ENCODE peak calls at places on chromosome 21, in seven cellular contexts. O, N, Y, G, D, P and L are unnamed samples.

GRCh38 chr21:36030581-36031189 is 29.6 kb downstream of the SETD4 start:
- DNase-seq in N (no peak), D (no peak), Y (no peak), G (no peak), O (no peak), P (no peak), L (no peak)

GRCh38 chr21:41932576-41933258 is 21.1 kb downstream of the C2CD2 start:
- DNase-seq in D (no peak), O (no peak), P (peak), Y (no peak), G (no peak), N (no peak), L (no peak)

GRCh38 chr21:43193651-43194302 is 25.0 kb downstream of the CRYAA start:
- DNase-seq in G (peak), O (no peak), D (no peak), Y (no peak), N (peak), P (peak), L (peak)

GRCh38 chr21:30935121-30935888 is 53.9 kb upstream of the KRTAP11-1 start:
- DNase-seq in G (no peak), D (no peak), O (no peak), P (no peak), Y (no peak), N (no peak), L (no peak)

GRCh38 chr21:32335601-32336575 is 37.2 kb downstream of the MRAP start:
- DNase-seq in G (no peak), D (no peak), O (no peak), P (no peak), Y (no peak), N (no peak), L (no peak)

GRCh38 chr21:42666023-42666747 is 12.8 kb downstream of the PDE9A start:
- DNase-seq in P (peak), N (no peak), G (no peak), O (peak), Y (no peak), D (no peak), L (peak)

GRCh38 chr21:29145354-29145782 is 14.9 kb downstream of the MAP3K7CL start:
- DNase-seq in Y (no peak), D (no peak), N (no peak), O (no peak), G (peak), P (peak), L (peak)

GRCh38 chr21:34852438-34852837 is 183.6 kb downstream of the CLIC6 start:
- DNase-seq in G (no peak), P (no peak), Y (no peak), D (no peak), N (no peak), O (no peak), L (no peak)

GRCh38 chr21:29297483-29298347 is 1.0 kb upstream of the BACH1 start:
- DNase-seq in O (peak), G (no peak), Y (no peak), D (no peak), N (no peak), P (peak), L (no peak)

GRCh38 chr21:27590271-27590670 is 623.4 kb upstream of the ADAMTS5 start:
- DNase-seq in Y (no peak), G (peak), N (no peak), P (no peak), D (no peak), O (no peak), L (no peak)

GRCh38 chr21:28066051-28066450 is 926.6 kb downstream of the LTN1 start:
- DNase-seq in Y (no peak), N (no peak), O (no peak), P (no peak), G (no peak), D (no peak), L (no peak)

GRCh38 chr21:14957836-14958235 is 107.0 kb downstream of the NRIP1 start:
- DNase-seq in G (no peak), P (no peak), N (no peak), Y (no peak), D (no peak), O (no peak), L (no peak)

GRCh38 chr21:19640964-19641363 is 1237.4 kb upstream of the TMPRSS15 start:
- DNase-seq in Y (no peak), O (no peak), D (no peak), P (no peak), G (no peak), N (no peak), L (no peak)

GRCh38 chr21:16085436-16085835 is 355.7 kb downstream of the USP25 start:
- DNase-seq in D (no peak), P (no peak), O (no peak), Y (no peak), G (no peak), N (no peak), L (no peak)

GRCh38 chr21:17900281-17900989 is 81.3 kb upstream of the C21orf91 start:
- DNase-seq in P (no peak), Y (no peak), D (no peak), O (no peak), N (peak), G (peak), L (no peak)

DNA sequence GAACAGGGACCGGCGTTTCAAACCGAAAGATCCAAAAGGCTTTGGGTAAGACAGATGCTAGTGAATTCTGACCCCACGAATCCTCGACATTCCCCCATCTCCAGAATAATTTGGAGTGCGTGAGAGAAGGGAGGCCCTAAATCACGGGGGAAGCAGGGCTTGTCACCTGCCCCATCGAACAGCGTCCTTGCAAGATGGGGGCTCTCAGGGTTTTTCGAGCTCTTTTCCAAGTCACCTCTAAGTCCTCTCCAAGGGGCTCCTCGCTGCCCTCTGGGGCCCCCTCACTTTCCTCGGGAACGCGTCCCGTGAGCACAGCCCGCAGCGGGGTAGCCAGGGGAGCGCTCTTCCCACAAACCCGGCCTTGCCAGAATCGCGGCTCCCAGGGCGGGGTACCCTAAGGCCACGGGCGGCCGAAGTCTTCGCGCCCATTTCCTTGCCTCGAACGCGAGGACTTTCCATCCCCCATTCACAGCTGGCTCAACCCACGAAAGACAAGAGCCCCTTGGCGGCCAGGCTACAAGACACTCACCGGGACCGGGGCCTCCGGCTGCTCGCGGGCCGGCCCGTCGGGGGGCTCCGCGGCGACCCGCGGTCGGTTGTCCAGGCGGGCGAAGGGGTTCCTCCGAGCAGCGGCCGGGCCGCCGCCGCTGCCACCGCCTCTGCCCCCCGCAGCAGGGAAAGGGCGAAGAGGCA is 546 bp downstream of the DONSON start:
- DNase-seq in N (peak), D (peak), G (peak), Y (peak), P (peak), O (peak), L (peak)
- TF ChIP-seq CTCF in N (no peak), D (peak), G (no peak), Y (no peak), P (no peak), O (no peak), L (no peak)

GRCh38 chr21:38815060-38815405 is 9.3 kb downstream of the ETS2 start:
- DNase-seq in D (no peak), Y (no peak), P (no peak), G (no peak), N (no peak), O (no peak), L (no peak)
- H3K27ac ChIP-seq in D (no peak), Y (no peak), P (no peak), G (no peak), N (no peak), O (peak), L (peak)

DNA sequence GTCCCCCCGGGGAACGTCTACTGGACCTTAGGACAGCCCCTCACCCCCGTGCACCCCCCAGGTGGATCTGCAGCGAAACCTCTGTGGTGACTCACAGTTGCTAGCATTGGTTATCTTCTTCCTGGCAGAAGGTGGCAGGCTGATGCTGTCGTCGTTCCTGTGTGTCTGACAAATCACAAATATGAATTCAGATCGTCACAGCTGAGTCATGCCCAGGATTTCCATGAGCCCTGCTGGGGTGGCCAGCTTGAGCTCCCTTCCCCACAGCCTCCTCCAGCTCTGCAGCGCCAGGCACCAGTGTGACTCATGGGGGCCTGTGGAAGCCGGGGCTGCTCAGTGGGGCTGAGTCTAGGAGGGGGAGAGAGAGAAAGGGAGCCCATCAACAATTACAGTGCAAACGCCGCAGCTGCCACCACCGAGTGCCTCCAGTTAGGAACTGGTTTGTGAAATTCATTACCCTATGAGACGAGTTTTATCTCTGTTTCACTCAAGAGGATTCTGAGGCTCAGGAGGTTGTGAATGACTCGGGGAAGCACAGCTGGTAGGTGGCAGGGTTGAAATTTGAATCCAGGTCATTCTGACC is 197.9 kb downstream of the DYRK1A start:
- DNase-seq in G (peak), D (peak), N (peak), O (peak), P (peak), Y (peak), L (peak)
- TF ChIP-seq CTCF in G (no peak), D (no peak), N (peak), O (no peak), P (no peak), Y (no peak), L (peak)

GRCh38 chr21:39033878-39034589 is 149.2 kb downstream of the PSMG1 start:
- DNase-seq in G (peak), Y (no peak), D (no peak), P (no peak), O (peak), N (no peak), L (no peak)
- H3K27ac ChIP-seq in G (peak), Y (no peak), D (peak), P (no peak), O (peak), N (no peak), L (peak)

DNA sequence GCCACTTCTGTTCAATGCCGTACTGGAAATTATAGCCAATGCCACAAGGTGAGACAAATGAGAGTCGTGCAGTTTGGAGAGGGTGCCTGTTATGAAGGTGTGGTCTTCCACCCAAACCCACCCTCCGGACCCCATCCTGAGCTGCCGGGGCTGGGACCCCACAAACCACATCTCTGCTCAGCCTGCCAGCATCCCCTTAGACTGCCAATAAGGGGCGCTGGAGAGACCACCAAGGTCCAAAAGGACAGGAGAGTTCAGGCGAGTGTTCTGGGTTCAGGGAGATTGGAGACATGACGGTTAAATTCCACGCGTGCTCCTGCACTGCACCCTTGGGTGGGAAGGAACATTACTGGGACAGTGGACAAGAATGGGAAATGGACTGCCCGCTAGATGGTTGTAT is 48.7 kb upstream of the COL18A1 start:
- DNase-seq in G (no peak), N (no peak), P (no peak), Y (no peak), O (no peak), D (no peak), L (no peak)
- TF ChIP-seq CTCF in G (no peak), N (peak), P (no peak), Y (no peak), O (no peak), D (no peak), L (no peak)

DNA sequence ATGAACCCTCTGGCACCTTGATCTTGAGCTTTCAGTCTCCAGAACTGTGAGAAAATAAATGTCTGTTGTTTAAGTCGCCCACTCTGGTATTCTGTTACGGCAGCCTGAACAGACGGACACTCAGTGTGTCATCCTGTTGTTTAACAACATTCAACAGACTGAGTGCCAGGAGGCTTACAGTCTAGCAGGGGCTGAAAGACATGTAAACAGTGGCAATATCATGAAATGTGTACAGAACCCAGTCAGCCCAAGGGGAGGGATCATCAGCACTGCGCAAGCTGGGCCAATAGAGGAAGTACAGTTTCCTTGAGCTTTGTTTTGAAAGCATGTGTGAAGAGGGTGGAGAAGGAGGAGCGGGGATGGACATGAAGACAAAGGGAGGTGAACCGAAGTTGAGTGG is 13.6 kb downstream of the DIP2A start:
- DNase-seq in N (no peak), P (no peak), D (no peak), G (no peak), O (no peak), Y (no peak), L (no peak)
- H3K27ac ChIP-seq in N (peak), P (no peak), D (no peak), G (no peak), O (no peak), Y (no peak), L (no peak)

GRCh38 chr21:25560151-25560783 is 47.0 kb downstream of the MRPL39 start:
- DNase-seq in G (no peak), P (no peak), Y (no peak), O (no peak), N (no peak), D (no peak), L (no peak)

GRCh38 chr21:25563399-25564116 is 43.7 kb downstream of the MRPL39 start:
- DNase-seq in Y (no peak), P (no peak), O (peak), G (no peak), N (no peak), D (no peak), L (no peak)

GRCh38 chr21:25564349-25564948 is 42.8 kb downstream of the MRPL39 start:
- DNase-seq in N (no peak), Y (no peak), D (no peak), O (no peak), G (no peak), P (no peak), L (no peak)

GRCh38 chr21:25562660-25563059 is 44.6 kb downstream of the MRPL39 start:
- DNase-seq in O (no peak), Y (no peak), D (no peak), G (no peak), P (no peak), N (no peak), L (no peak)

GRCh38 chr21:25561668-25562641 is 45.3 kb downstream of the MRPL39 start:
- DNase-seq in Y (peak), O (peak), P (peak), D (peak), N (no peak), G (peak), L (peak)
- TF ChIP-seq CTCF in Y (no peak), O (no peak), P (no peak), D (peak), N (no peak), G (no peak), L (peak)

GRCh38 chr21:44930543-44930981 is 9.3 kb upstream of the SLX9 start:
- DNase-seq in D (no peak), P (no peak), G (no peak), Y (no peak), N (no peak), O (peak), L (no peak)

GRCh38 chr21:44929799-44930542 is 9.3 kb upstream of the ITGB2 start:
- DNase-seq in N (no peak), O (no peak), Y (no peak), G (no peak), P (no peak), D (no peak), L (no peak)

GRCh38 chr21:44931137-44931500 is 8.7 kb upstream of the SLX9 start:
- DNase-seq in G (no peak), N (no peak), O (peak), P (no peak), Y (no peak), D (no peak), L (no peak)

GRCh38 chr21:44927587-44928461 is 7.1 kb upstream of the ITGB2 start:
- DNase-seq in Y (no peak), P (no peak), O (peak), N (no peak), G (no peak), D (no peak), L (peak)

GRCh38 chr21:44929242-44929798 is 8.6 kb upstream of the ITGB2 start:
- DNase-seq in O (no peak), P (no peak), D (no peak), G (no peak), N (no peak), Y (no peak), L (no peak)
- H3K27ac ChIP-seq in O (no peak), P (no peak), D (no peak), G (no peak), N (no peak), Y (no peak), L (no peak)